ENCODE peak calls at places on chromosomes 11 and 22, in eight cellular contexts. M is BJ; W is stomach; N is fibroblast of the aortic adventitia; G is adrenal gland; X is right cardiac atrium; S is uterus; A is CD8-positive, alpha-beta T cell. C is an unnamed sample.

GRCh38 chr22:49622241-49623105 is 205.2 kb downstream of the BRD1 start:
- DNase-seq in M (no peak), W (no peak), N (no peak), G (no peak), X (peak), S (no peak), A (no peak), C (no peak)

GRCh38 chr11:102050927-102051575 is 3.8 kb downstream of the CFAP300 start:
- DNase-seq in M (no peak), W (no peak), N (no peak), G (no peak), X (no peak), S (no peak), A (no peak), C (no peak)

GRCh38 chr11:113668255-113668654 is 37.9 kb downstream of the TMPRSS5 start:
- DNase-seq in M (no peak), W (no peak), N (no peak), G (no peak), X (no peak), S (no peak), A (no peak), C (no peak)

GRCh38 chr22:28978158-28978557 is 83.5 kb downstream of the C22orf31 start:
- DNase-seq in M (no peak), W (no peak), N (peak), G (peak), X (peak), S (peak), A (no peak), C (no peak)

GRCh38 chr11:33722579-33723234 is 13.5 kb downstream of the CD59 start:
- DNase-seq in M (no peak), W (no peak), N (peak), G (no peak), X (no peak), S (no peak), A (no peak), C (no peak)

GRCh38 chr22:28547132-28547842 is 132.4 kb downstream of the TTC28 start:
- DNase-seq in M (peak), W (no peak), N (peak), G (no peak), X (no peak), S (no peak), A (no peak), C (no peak)

GRCh38 chr11:65897020-65897471 is 3.1 kb downstream of the FOSL1 start:
- DNase-seq in M (no peak), W (no peak), N (peak), G (no peak), X (no peak), S (no peak), A (no peak), C (no peak)

GRCh38 chr11:41201156-41201555 is 258.3 kb downstream of the LRRC4C start:
- DNase-seq in M (no peak), W (peak), N (no peak), G (peak), X (no peak), S (no peak), A (no peak), C (no peak)

GRCh38 chr11:76765863-76766350 is 17.2 kb upstream of the TSKU start:
- DNase-seq in M (no peak), W (no peak), N (no peak), G (no peak), X (peak), S (no peak), A (no peak), C (no peak)

GRCh38 chr11:119788096-119788883 is 59.3 kb upstream of the NECTIN1 start:
- DNase-seq in M (no peak), W (no peak), N (no peak), G (no peak), X (no peak), S (no peak), A (no peak), C (no peak)

GRCh38 chr11:68806931-68807844 is 34.5 kb downstream of the CPT1A start:
- DNase-seq in M (peak), W (no peak), N (peak), G (no peak), X (no peak), S (no peak), A (no peak), C (no peak)

GRCh38 chr22:39348909-39349505 is 784 bp upstream of the SYNGR1 start:
- DNase-seq in M (no peak), W (no peak), N (no peak), G (peak), X (peak), S (peak), A (no peak), C (no peak)

GRCh38 chr22:31104869-31105268 is 2.5 kb downstream of the SELENOM start:
- DNase-seq in M (no peak), W (no peak), N (no peak), G (no peak), X (peak), S (peak), A (no peak), C (no peak)

GRCh38 chr22:31106651-31107205 is 640 bp downstream of the SELENOM start:
- DNase-seq in M (no peak), W (no peak), N (peak), G (no peak), X (peak), S (peak), A (no peak), C (peak)

GRCh38 chr22:31107206-31108118 is at the start of gene SELENOM:
- DNase-seq in M (peak), W (peak), N (peak), G (peak), X (peak), S (peak), A (peak), C (peak)

GRCh38 chr22:31105282-31105929 is 2.0 kb downstream of the SELENOM start:
- DNase-seq in M (no peak), W (no peak), N (no peak), G (no peak), X (no peak), S (no peak), A (no peak), C (no peak)

GRCh38 chr22:31106001-31106571 is 1.3 kb downstream of the SELENOM start:
- DNase-seq in M (no peak), W (no peak), N (no peak), G (no peak), X (no peak), S (peak), A (no peak), C (peak)
- H3K4me3 ChIP-seq in M (peak), W (peak), N (peak), G (no peak), X (peak), S (peak), A (no peak), C (peak)

GRCh38 chr11:2901196-2901796 is 15.7 kb upstream of the CDKN1C start:
- DNase-seq in M (no peak), W (no peak), N (no peak), G (no peak), X (peak), S (no peak), A (no peak), C (no peak)

GRCh38 chr11:2899080-2899783 is 13.7 kb upstream of the CDKN1C start:
- DNase-seq in M (no peak), W (no peak), N (no peak), G (peak), X (peak), S (no peak), A (no peak), C (no peak)

GRCh38 chr11:2897048-2897447 is 11.5 kb upstream of the CDKN1C start:
- DNase-seq in M (no peak), W (no peak), N (no peak), G (no peak), X (peak), S (no peak), A (no peak), C (no peak)

GRCh38 chr11:2896047-2896446 is 10.5 kb upstream of the CDKN1C start:
- DNase-seq in M (no peak), W (no peak), N (no peak), G (no peak), X (peak), S (no peak), A (no peak), C (no peak)

GRCh38 chr11:2898366-2899079 is 12.9 kb upstream of the CDKN1C start:
- DNase-seq in M (no peak), W (peak), N (peak), G (peak), X (peak), S (no peak), A (peak), C (peak)
- H3K4me3 ChIP-seq in M (no peak), W (no peak), N (peak), G (no peak), X (no peak), S (no peak), A (peak), C (no peak)

DNA sequence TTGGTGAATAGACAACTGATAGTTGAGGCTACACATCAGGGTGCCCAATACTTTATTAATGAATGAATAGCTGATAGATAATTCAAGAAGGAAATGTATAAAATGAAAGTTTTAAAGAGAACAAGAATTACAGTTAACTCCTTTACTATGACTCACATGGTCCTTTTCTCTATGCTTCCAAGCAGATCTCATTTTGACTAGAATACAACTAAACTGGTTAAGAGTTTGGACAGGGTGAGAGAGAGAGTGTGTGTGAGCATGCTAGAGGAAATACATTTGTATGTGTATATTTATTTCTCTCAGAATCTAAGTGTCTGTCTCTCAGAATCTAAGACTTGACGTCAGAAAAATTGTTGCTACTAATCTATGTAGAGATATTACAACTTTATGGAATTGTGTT is 66.7 kb downstream of the SIK2 start:
- DNase-seq in M (no peak), W (no peak), N (no peak), G (no peak), X (no peak), S (no peak), A (no peak), C (no peak)
- H3K4me3 ChIP-seq in M (no peak), W (no peak), N (no peak), G (no peak), X (no peak), S (no peak), A (no peak), C (no peak)

GRCh38 chr22:24435323-24435645 is 7.9 kb downstream of the ADORA2A start:
- DNase-seq in M (no peak), W (no peak), N (no peak), G (no peak), X (no peak), S (no peak), A (no peak), C (no peak)
- H3K4me3 ChIP-seq in M (no peak), W (no peak), N (no peak), G (no peak), X (no peak), S (no peak), A (peak), C (no peak)